ENCODE peak calls at places on chromosomes 3 and 15, in nine cellular contexts. One of them, this sample, is unnamed.
A peak's percentile ranks its signal among the peaks of the same experiment; 100 is the strongest.

GRCh38 chr15:60020736-60021135 is 16.6 kb downstream of the FOXB1 start:
- DNase-seq in endothelial cell of umbilical vein: no peak
- DNase-seq in GM12891: no peak
- DNase-seq in K562: no peak
- DNase-seq in stomach: no peak
- DNase-seq in HepG2: no peak
- DNase-seq in prostate gland: no peak
- DNase-seq in esophagus muscularis mucosa: peak; percentile 72
- DNase-seq in HCT116: no peak
- DNase-seq in this sample: no peak

GRCh38 chr3:42508562-42508961 is 6.1 kb downstream of the VIPR1 start:
- DNase-seq in endothelial cell of umbilical vein: no peak
- DNase-seq in GM12891: no peak
- DNase-seq in K562: no peak
- DNase-seq in stomach: no peak
- DNase-seq in HepG2: no peak
- DNase-seq in prostate gland: no peak
- DNase-seq in esophagus muscularis mucosa: no peak
- DNase-seq in HCT116: no peak
- DNase-seq in this sample: no peak

GRCh38 chr3:4986175-4986610 is 7.0 kb downstream of the BHLHE40 start:
- DNase-seq in endothelial cell of umbilical vein: no peak
- DNase-seq in GM12891: no peak
- DNase-seq in K562: no peak
- DNase-seq in stomach: no peak
- DNase-seq in HepG2: no peak
- DNase-seq in prostate gland: no peak
- DNase-seq in esophagus muscularis mucosa: no peak
- DNase-seq in HCT116: no peak
- DNase-seq in this sample: no peak

GRCh38 chr3:122092460-122093165 is 37.5 kb downstream of the CD86 start:
- DNase-seq in endothelial cell of umbilical vein: peak; percentile 34
- DNase-seq in GM12891: no peak
- DNase-seq in K562: peak; percentile 24
- DNase-seq in stomach: no peak
- DNase-seq in HepG2: no peak
- DNase-seq in prostate gland: peak; percentile 11
- DNase-seq in esophagus muscularis mucosa: no peak
- DNase-seq in HCT116: peak; percentile 10
- DNase-seq in this sample: no peak

GRCh38 chr3:45034612-45035252 is 8.6 kb downstream of the CLEC3B start:
- DNase-seq in endothelial cell of umbilical vein: no peak
- DNase-seq in GM12891: no peak
- DNase-seq in K562: no peak
- DNase-seq in stomach: peak; percentile 43
- DNase-seq in HepG2: no peak
- DNase-seq in prostate gland: no peak
- DNase-seq in esophagus muscularis mucosa: no peak
- DNase-seq in HCT116: no peak
- DNase-seq in this sample: peak; percentile 81

GRCh38 chr15:58552505-58553364 is 120.9 kb downstream of the LIPC start:
- DNase-seq in endothelial cell of umbilical vein: no peak
- DNase-seq in GM12891: no peak
- DNase-seq in K562: no peak
- DNase-seq in stomach: no peak
- DNase-seq in HepG2: no peak
- DNase-seq in prostate gland: no peak
- DNase-seq in esophagus muscularis mucosa: no peak
- DNase-seq in HCT116: no peak
- DNase-seq in this sample: peak; percentile 38

GRCh38 chr3:179666436-179667035 is 13.7 kb downstream of the USP13 start:
- DNase-seq in endothelial cell of umbilical vein: peak; percentile 27
- DNase-seq in GM12891: no peak
- DNase-seq in K562: no peak
- DNase-seq in stomach: peak; percentile 38
- DNase-seq in HepG2: no peak
- DNase-seq in prostate gland: peak; percentile 39
- DNase-seq in esophagus muscularis mucosa: no peak
- DNase-seq in HCT116: no peak
- DNase-seq in this sample: peak; percentile 88

GRCh38 chr15:75452364-75452967 is 976 bp upstream of the SIN3A start:
- DNase-seq in endothelial cell of umbilical vein: peak; percentile 76
- DNase-seq in GM12891: no peak
- DNase-seq in K562: peak; percentile 51
- DNase-seq in stomach: peak; percentile 90
- DNase-seq in HepG2: peak; percentile 64
- DNase-seq in prostate gland: peak; percentile 89
- DNase-seq in esophagus muscularis mucosa: peak; percentile 96
- DNase-seq in HCT116: peak; percentile 62
- DNase-seq in this sample: peak; percentile 86

GRCh38 chr15:74322558-74323180 is 44.8 kb downstream of the CYP11A1 start:
- DNase-seq in endothelial cell of umbilical vein: peak; percentile 49
- DNase-seq in GM12891: peak; percentile 81
- DNase-seq in K562: peak; percentile 77
- DNase-seq in stomach: peak; percentile 59
- DNase-seq in HepG2: peak; percentile 41
- DNase-seq in prostate gland: peak; percentile 40
- DNase-seq in esophagus muscularis mucosa: no peak
- DNase-seq in HCT116: peak; percentile 29
- DNase-seq in this sample: peak; percentile 55

GRCh38 chr15:26891448-26891881 is 24.6 kb downstream of the GABRA5 start:
- DNase-seq in endothelial cell of umbilical vein: peak; percentile 46
- DNase-seq in GM12891: no peak
- DNase-seq in K562: peak; percentile 63
- DNase-seq in stomach: peak; percentile 60
- DNase-seq in HepG2: peak; percentile 36
- DNase-seq in prostate gland: peak; percentile 74
- DNase-seq in esophagus muscularis mucosa: peak; percentile 91
- DNase-seq in HCT116: no peak
- DNase-seq in this sample: no peak

GRCh38 chr3:188469228-188469885 is 315.4 kb downstream of the LPP start:
- DNase-seq in endothelial cell of umbilical vein: no peak
- DNase-seq in GM12891: no peak
- DNase-seq in K562: no peak
- DNase-seq in stomach: no peak
- DNase-seq in HepG2: no peak
- DNase-seq in prostate gland: no peak
- DNase-seq in esophagus muscularis mucosa: no peak
- DNase-seq in HCT116: no peak
- DNase-seq in this sample: no peak

GRCh38 chr15:85785887-85786777 is 8.6 kb downstream of the KLHL25 start:
- DNase-seq in endothelial cell of umbilical vein: peak; percentile 28
- DNase-seq in GM12891: no peak
- DNase-seq in K562: no peak
- DNase-seq in stomach: no peak
- DNase-seq in HepG2: peak; percentile 79
- DNase-seq in prostate gland: peak; percentile 35
- DNase-seq in esophagus muscularis mucosa: no peak
- DNase-seq in HCT116: peak; percentile 53
- DNase-seq in this sample: no peak

GRCh38 chr3:181723568-181724431 is 12.1 kb downstream of the SOX2 start:
- DNase-seq in endothelial cell of umbilical vein: no peak
- DNase-seq in GM12891: no peak
- DNase-seq in K562: no peak
- DNase-seq in stomach: no peak
- DNase-seq in HepG2: no peak
- DNase-seq in prostate gland: no peak
- DNase-seq in esophagus muscularis mucosa: no peak
- DNase-seq in HCT116: no peak
- DNase-seq in this sample: no peak

GRCh38 chr3:15899438-15899837 is 101.7 kb upstream of the ANKRD28 start:
- DNase-seq in endothelial cell of umbilical vein: peak; percentile 7
- DNase-seq in GM12891: no peak
- DNase-seq in K562: peak; percentile 75
- DNase-seq in stomach: no peak
- DNase-seq in HepG2: no peak
- DNase-seq in prostate gland: no peak
- DNase-seq in esophagus muscularis mucosa: peak; percentile 68
- DNase-seq in HCT116: peak; percentile 40
- DNase-seq in this sample: no peak

GRCh38 chr3:48399387-48400172 is 27.6 kb downstream of the FBXW12 start:
- DNase-seq in endothelial cell of umbilical vein: no peak
- DNase-seq in GM12891: no peak
- DNase-seq in K562: peak; percentile 5
- DNase-seq in stomach: no peak
- DNase-seq in HepG2: no peak
- DNase-seq in prostate gland: peak; percentile 20
- DNase-seq in esophagus muscularis mucosa: peak; percentile 85
- DNase-seq in HCT116: no peak
- DNase-seq in this sample: peak; percentile 38
- TF ChIP-seq POLR2AphosphoS5 in endothelial cell of umbilical vein: no peak
- TF ChIP-seq POLR2AphosphoS5 in GM12891: no peak
- TF ChIP-seq POLR2AphosphoS5 in K562: no peak
- TF ChIP-seq POLR2AphosphoS5 in stomach: no peak
- TF ChIP-seq POLR2AphosphoS5 in HepG2: peak; percentile 50
- TF ChIP-seq POLR2AphosphoS5 in prostate gland: no peak
- TF ChIP-seq POLR2AphosphoS5 in esophagus muscularis mucosa: no peak
- TF ChIP-seq POLR2AphosphoS5 in HCT116: no peak
- TF ChIP-seq POLR2AphosphoS5 in this sample: no peak

DNA sequence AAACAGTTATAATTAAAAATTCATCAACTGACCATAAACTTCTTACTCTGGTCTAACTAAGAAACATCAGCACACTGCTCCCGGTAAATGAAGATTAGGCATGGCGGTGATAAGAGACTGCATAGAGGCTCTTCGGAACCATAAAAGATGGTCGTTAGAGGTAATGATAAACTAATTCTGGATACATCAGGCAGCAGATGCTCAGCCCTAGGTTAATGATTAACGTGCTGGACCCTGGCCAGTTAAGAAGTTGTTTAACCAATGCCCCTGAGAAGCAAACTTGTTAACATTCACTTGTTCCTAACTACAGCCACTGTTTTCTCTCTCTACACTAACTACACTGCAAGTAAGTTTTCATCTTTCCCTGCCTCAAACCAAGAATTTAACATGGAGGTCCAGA is 111.5 kb downstream of the PDZRN3 start:
- DNase-seq in endothelial cell of umbilical vein: no peak
- DNase-seq in GM12891: no peak
- DNase-seq in K562: no peak
- DNase-seq in stomach: peak; percentile 64
- DNase-seq in HepG2: peak; percentile 86
- DNase-seq in prostate gland: no peak
- DNase-seq in esophagus muscularis mucosa: peak; percentile 62
- DNase-seq in HCT116: no peak
- DNase-seq in this sample: no peak
- TF ChIP-seq POLR2AphosphoS5 in endothelial cell of umbilical vein: no peak
- TF ChIP-seq POLR2AphosphoS5 in GM12891: no peak
- TF ChIP-seq POLR2AphosphoS5 in K562: no peak
- TF ChIP-seq POLR2AphosphoS5 in stomach: no peak
- TF ChIP-seq POLR2AphosphoS5 in HepG2: no peak
- TF ChIP-seq POLR2AphosphoS5 in prostate gland: peak; percentile 28
- TF ChIP-seq POLR2AphosphoS5 in esophagus muscularis mucosa: no peak
- TF ChIP-seq POLR2AphosphoS5 in HCT116: no peak
- TF ChIP-seq POLR2AphosphoS5 in this sample: no peak

DNA sequence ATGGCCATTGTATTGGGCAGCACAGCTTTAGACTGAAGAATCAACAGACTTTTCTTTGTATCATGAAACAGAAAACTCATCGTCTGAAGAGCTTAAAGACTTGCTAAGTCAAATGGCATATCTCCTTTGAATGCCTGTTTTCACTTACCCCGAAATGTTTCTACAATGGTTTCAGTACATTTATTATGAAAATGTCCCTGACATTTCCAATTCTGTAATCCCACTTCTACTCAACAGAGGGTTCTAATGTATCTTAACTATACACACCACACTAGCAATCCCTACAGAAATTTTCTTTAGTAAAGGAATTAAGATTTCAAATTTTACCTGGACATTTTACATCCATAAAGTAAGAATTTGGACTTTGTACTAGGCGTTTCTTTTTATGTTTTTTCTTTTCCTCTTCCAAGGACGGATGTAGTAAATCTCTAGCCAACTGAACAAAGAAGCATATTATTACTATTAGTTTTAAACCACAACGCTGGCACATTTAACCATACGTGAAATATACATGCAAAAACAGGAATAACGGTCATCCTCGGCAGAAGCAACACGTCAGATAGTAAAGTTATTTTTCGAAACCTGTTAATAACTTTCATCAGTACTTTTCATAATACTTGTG is 1.1 kb downstream of the RPS27L start:
- DNase-seq in endothelial cell of umbilical vein: peak; percentile 47
- DNase-seq in GM12891: no peak
- DNase-seq in K562: no peak
- DNase-seq in stomach: no peak
- DNase-seq in HepG2: no peak
- DNase-seq in prostate gland: no peak
- DNase-seq in esophagus muscularis mucosa: no peak
- DNase-seq in HCT116: no peak
- DNase-seq in this sample: no peak
- TF ChIP-seq POLR2AphosphoS5 in endothelial cell of umbilical vein: no peak
- TF ChIP-seq POLR2AphosphoS5 in GM12891: no peak
- TF ChIP-seq POLR2AphosphoS5 in K562: no peak
- TF ChIP-seq POLR2AphosphoS5 in stomach: no peak
- TF ChIP-seq POLR2AphosphoS5 in HepG2: no peak
- TF ChIP-seq POLR2AphosphoS5 in prostate gland: no peak
- TF ChIP-seq POLR2AphosphoS5 in esophagus muscularis mucosa: no peak
- TF ChIP-seq POLR2AphosphoS5 in HCT116: no peak
- TF ChIP-seq POLR2AphosphoS5 in this sample: no peak

GRCh38 chr3:59451800-59452741 is 402.2 kb upstream of the CFAP20DC start:
- DNase-seq in endothelial cell of umbilical vein: no peak
- DNase-seq in GM12891: no peak
- DNase-seq in K562: no peak
- DNase-seq in stomach: no peak
- DNase-seq in HepG2: no peak
- DNase-seq in prostate gland: no peak
- DNase-seq in esophagus muscularis mucosa: no peak
- DNase-seq in HCT116: no peak
- DNase-seq in this sample: no peak

GRCh38 chr3:59460068-59460467 is 410.2 kb upstream of the CFAP20DC start:
- DNase-seq in endothelial cell of umbilical vein: no peak
- DNase-seq in GM12891: no peak
- DNase-seq in K562: no peak
- DNase-seq in stomach: no peak
- DNase-seq in HepG2: no peak
- DNase-seq in prostate gland: no peak
- DNase-seq in esophagus muscularis mucosa: no peak
- DNase-seq in HCT116: no peak
- DNase-seq in this sample: no peak

GRCh38 chr3:59451041-59451763 is 401.4 kb upstream of the CFAP20DC start:
- DNase-seq in endothelial cell of umbilical vein: no peak
- DNase-seq in GM12891: peak; percentile 23
- DNase-seq in K562: no peak
- DNase-seq in stomach: no peak
- DNase-seq in HepG2: no peak
- DNase-seq in prostate gland: no peak
- DNase-seq in esophagus muscularis mucosa: no peak
- DNase-seq in HCT116: no peak
- DNase-seq in this sample: no peak

DNA sequence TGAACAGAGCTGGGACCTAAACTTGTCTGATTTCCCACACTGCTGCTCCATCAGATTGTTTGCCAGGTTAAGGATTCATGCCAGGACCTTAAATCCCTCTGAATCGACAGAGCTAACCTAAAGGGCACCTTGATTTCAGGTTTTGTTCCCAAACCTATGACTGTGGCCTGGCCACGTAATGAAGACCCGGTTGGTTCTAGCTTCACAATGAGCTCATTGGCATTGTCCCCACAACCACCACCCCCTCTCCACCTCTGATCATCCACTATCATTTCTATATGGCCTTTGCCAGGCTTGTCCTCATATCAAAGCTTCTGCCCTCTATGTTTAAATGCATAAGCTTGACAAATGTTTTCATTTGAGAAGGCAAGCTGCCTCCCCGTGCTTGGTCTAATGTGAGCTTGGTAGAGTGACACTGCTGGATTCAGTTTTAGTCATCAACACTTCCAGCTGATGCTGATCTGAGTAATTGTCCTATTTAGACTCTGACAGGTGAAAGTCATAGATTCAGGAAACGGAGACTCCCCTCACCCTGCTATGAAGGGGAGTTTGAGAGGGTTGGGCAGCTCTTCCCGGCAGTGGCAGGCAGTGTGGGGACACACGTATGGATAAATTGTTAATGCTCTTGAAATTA is 407.1 kb upstream of the CFAP20DC start:
- DNase-seq in endothelial cell of umbilical vein: no peak
- DNase-seq in GM12891: no peak
- DNase-seq in K562: no peak
- DNase-seq in stomach: no peak
- DNase-seq in HepG2: no peak
- DNase-seq in prostate gland: no peak
- DNase-seq in esophagus muscularis mucosa: no peak
- DNase-seq in HCT116: no peak
- DNase-seq in this sample: no peak
- TF ChIP-seq POLR2AphosphoS5 in endothelial cell of umbilical vein: no peak
- TF ChIP-seq POLR2AphosphoS5 in GM12891: no peak
- TF ChIP-seq POLR2AphosphoS5 in K562: no peak
- TF ChIP-seq POLR2AphosphoS5 in stomach: no peak
- TF ChIP-seq POLR2AphosphoS5 in HepG2: no peak
- TF ChIP-seq POLR2AphosphoS5 in prostate gland: no peak
- TF ChIP-seq POLR2AphosphoS5 in esophagus muscularis mucosa: no peak
- TF ChIP-seq POLR2AphosphoS5 in HCT116: no peak
- TF ChIP-seq POLR2AphosphoS5 in this sample: no peak

This sample was measured in upper lobe of left lung.